ENCODE peak calls at places on chromosomes 12 and 14, in five cellular contexts. L, O, V, I and J are unnamed samples.
A peak's percentile ranks its signal among the peaks of the same experiment; 100 is the strongest.

GRCh38 chr12:131202592-131203378 is 249.1 kb downstream of the ADGRD1 start:
- DNase-seq in I (no peak), V (no peak), L (no peak), O (no peak), J (no peak)

GRCh38 chr14:34379809-34380147 is 82.3 kb downstream of the SPTSSA start:
- DNase-seq in L (no peak), I (no peak), V (no peak), O (no peak), J (no peak)

GRCh38 chr12:19726122-19726521 is 286.8 kb downstream of the AEBP2 start:
- DNase-seq in V (no peak), I (no peak), O (no peak), L (no peak), J (no peak)

GRCh38 chr12:92349635-92350034 is 204.0 kb upstream of the BTG1 start:
- DNase-seq in L (no peak), V (no peak), I (no peak), O (no peak), J (no peak)

GRCh38 chr14:50501642-50502041 is 30.7 kb downstream of the MAP4K5 start:
- DNase-seq in O (peak; percentile 10), L (peak; percentile 33), I (no peak), V (no peak), J (no peak)

GRCh38 chr12:74646831-74647230 is 109.2 kb downstream of the ATXN7L3B start:
- DNase-seq in I (no peak), L (peak; percentile 24), O (no peak), V (no peak), J (peak; percentile 67)

GRCh38 chr14:32027255-32027939 is 49.7 kb upstream of the ARHGAP5 start:
- DNase-seq in L (no peak), I (no peak), O (no peak), V (no peak), J (no peak)

GRCh38 chr14:58876613-58877012 is 238.9 kb downstream of the DACT1 start:
- DNase-seq in O (peak; percentile 74), V (no peak), I (no peak), L (no peak), J (no peak)

GRCh38 chr14:55721353-55721752 is 141.3 kb downstream of the KTN1 start:
- DNase-seq in L (peak; percentile 6), I (no peak), V (peak; percentile 93), O (peak; percentile 95), J (peak; percentile 25)

GRCh38 chr12:5944688-5945070 is 380 bp downstream of the ANO2 start:
- DNase-seq in I (no peak), L (peak; percentile 30), O (no peak), V (no peak), J (no peak)

GRCh38 chr14:49767473-49768300 is at the start of gene KLHDC2:
- DNase-seq in O (peak; percentile 58), I (peak; percentile 85), L (peak; percentile 89), V (peak; percentile 71), J (peak; percentile 88)

GRCh38 chr14:101739446-101740141 is 21.9 kb upstream of the PPP2R5C start:
- DNase-seq in V (no peak), I (no peak), O (no peak), L (no peak), J (no peak)

GRCh38 chr14:94748667-94749347 is 21.1 kb downstream of the GSC start:
- DNase-seq in V (no peak), L (peak; percentile 70), O (no peak), I (no peak), J (peak; percentile 31)